ENCODE peak calls at places on chromosomes 5 and 9, in nine cellular contexts. Q is stomach, S is esophagus muscularis mucosa, W is aorta, I is endothelial cell of umbilical vein, U is adrenal gland, X is PC-3, F is PC-9, J is lower lobe of right lung. O is an unnamed sample.

GRCh38 chr5:117077142-117077541 is 502.5 kb upstream of the SEMA6A start:
- DNase-seq in S (no peak), I (no peak), F (no peak), U (no peak), Q (no peak), W (no peak), X (peak; percentile 1), J (no peak), O (no peak)

GRCh38 chr5:137195483-137195882 is 303.6 kb downstream of the SPOCK1 start:
- DNase-seq in J (no peak), I (no peak), F (peak; percentile 33), U (no peak), Q (no peak), W (no peak), S (no peak), X (peak; percentile 80), O (peak; percentile 53)

GRCh38 chr5:42268630-42269029 is 154.6 kb upstream of the GHR start:
- DNase-seq in I (no peak), Q (no peak), S (no peak), W (no peak), X (peak; percentile 49), F (no peak), J (no peak), U (no peak), O (no peak)

GRCh38 chr5:36363101-36363500 is 61.4 kb upstream of the RANBP3L start:
- DNase-seq in I (no peak), X (peak; percentile 63), J (no peak), U (no peak), Q (no peak), S (no peak), W (no peak), F (no peak), O (peak; percentile 21)

GRCh38 chr9:128169925-128170324 is 9.9 kb downstream of the BBLN start:
- DNase-seq in S (no peak), J (no peak), F (no peak), I (no peak), W (no peak), X (no peak), U (no peak), Q (no peak), O (no peak)

GRCh38 chr5:145825751-145826180 is 9.4 kb downstream of the PRELID2 start:
- DNase-seq in Q (no peak), S (peak; percentile 53), X (peak; percentile 66), U (no peak), F (no peak), W (no peak), I (peak; percentile 56), J (no peak), O (no peak)

GRCh38 chr5:66527478-66527877 is 68.7 kb upstream of the MAST4 start:
- DNase-seq in J (no peak), Q (no peak), X (no peak), S (no peak), F (no peak), U (no peak), W (no peak), I (no peak), O (peak; percentile 62)

GRCh38 chr5:181100121-181101015 is 30.6 kb downstream of the OR2V1 start:
- DNase-seq in S (peak; percentile 74), W (no peak), J (no peak), F (no peak), X (no peak), U (no peak), I (peak; percentile 5), Q (no peak), O (peak; percentile 23)

GRCh38 chr5:38802125-38802524 is 43.7 kb upstream of the OSMR start:
- DNase-seq in F (no peak), X (no peak), U (no peak), J (no peak), I (no peak), Q (no peak), S (no peak), W (no peak), O (no peak)

GRCh38 chr5:109992264-109992915 is 302.7 kb downstream of the MAN2A1 start:
- DNase-seq in F (no peak), I (no peak), X (peak; percentile 17), Q (no peak), W (no peak), S (no peak), U (no peak), J (no peak), O (no peak)

GRCh38 chr5:172587061-172587405 is 54.0 kb upstream of the NEURL1B start:
- DNase-seq in F (no peak), U (no peak), Q (no peak), W (no peak), X (no peak), S (no peak), J (no peak), I (no peak), O (no peak)
- H3K4me3 ChIP-seq in F (no peak overlapping the region), U (no peak overlapping the region), Q (no peak overlapping the region), W (no peak overlapping the region), X (no peak overlapping the region), S (no peak overlapping the region), J (no peak overlapping the region), I (no peak overlapping the region), O (no peak overlapping the region)

GRCh38 chr5:9121597-9121996 is 424.3 kb downstream of the SEMA5A start:
- DNase-seq in I (no peak), X (no peak), J (no peak), U (no peak), W (no peak), Q (no peak), S (no peak), F (no peak), O (no peak)
- H3K9me3 ChIP-seq in I (no peaks in the 10 kb centered on the region), X (no peaks in the 10 kb centered on the region), J (no peaks in the 10 kb centered on the region), U (no peaks in the 10 kb centered on the region), W (no peaks in the 10 kb centered on the region), Q (no peaks in the 10 kb centered on the region), S (no peaks in the 10 kb centered on the region), F (no peaks in the 10 kb centered on the region), O (no peaks in the 10 kb centered on the region)

DNA sequence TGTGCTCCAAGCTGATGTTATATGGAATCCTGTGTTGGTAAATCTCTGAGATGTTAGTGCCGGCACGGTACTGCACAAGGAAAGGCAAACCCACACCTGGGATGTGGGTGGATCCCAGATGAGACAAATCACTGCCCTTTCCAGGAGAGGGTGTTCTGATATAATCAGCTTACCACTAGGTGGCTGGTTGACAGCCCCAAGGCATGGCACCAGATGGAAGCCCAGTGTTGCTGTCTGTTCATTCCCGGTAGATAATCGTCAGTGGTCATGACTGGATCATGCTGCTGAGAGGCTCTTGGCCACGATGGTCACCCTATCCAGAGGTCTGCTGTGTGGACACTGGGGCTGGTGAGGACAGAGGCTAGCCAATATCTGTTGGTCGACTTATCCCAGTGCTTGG is 184.0 kb downstream of the CACNA1B start:
- DNase-seq in S (no peak), I (no peak), J (no peak), F (no peak), Q (no peak), U (no peak), X (no peak), W (no peak), O (no peak)
- H3K36me3 ChIP-seq in S (no peaks in the 10 kb centered on the region), I (no peaks in the 10 kb centered on the region), J (no peaks in the 10 kb centered on the region), F (no peaks in the 10 kb centered on the region), Q (no peaks in the 10 kb centered on the region), U (no peaks in the 10 kb centered on the region), X (no peaks in the 10 kb centered on the region), W (no peaks in the 10 kb centered on the region), O (no peaks in the 10 kb centered on the region)

DNA sequence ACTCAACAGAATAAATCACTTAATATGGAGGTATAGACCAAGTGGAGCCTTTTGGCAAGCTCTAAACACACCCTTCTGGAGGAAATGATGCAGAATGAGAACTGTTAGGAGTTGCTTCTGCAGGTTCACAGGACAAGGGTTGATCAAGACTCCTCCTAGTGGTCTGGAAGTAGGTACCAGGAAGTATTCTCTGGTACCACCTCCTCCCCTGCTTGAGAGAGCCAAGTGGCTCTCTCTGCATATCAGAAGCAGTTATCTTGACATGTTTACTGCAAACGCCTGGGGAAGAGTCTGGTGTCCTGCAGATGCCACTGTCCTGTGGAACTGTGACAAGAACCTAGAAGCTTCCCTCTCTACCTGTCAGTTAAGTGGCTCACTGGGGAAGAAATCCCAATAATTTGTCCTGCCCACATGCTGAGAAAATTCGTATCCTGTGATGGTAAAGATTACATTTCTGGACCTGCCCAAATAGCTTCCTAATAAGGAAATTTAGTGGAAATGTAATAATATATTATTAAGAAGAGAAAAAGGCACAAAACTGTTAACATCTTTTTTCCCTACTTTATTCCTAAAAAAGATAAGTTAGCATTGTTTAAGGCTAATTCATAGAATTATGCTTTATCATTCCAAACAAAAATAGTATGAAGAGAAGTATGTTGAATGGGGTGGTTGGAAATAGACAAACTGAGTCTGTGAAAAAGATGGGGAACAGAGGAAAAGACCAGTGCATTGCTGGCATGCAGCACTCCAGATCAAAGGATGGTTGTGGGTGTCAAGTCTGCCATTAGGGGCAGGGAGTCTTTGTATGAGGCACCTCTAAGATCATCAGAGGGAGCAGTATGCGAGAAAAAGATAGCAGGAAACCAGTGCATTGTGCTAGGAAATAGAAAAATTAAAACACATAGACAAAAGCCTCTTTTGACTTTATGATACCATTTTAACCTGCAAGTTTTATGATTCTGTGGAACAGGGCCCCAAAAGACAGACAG is 118.8 kb downstream of the CDC42SE2 start:
- DNase-seq in X (peak; percentile 61), J (no peak), S (no peak), I (peak; percentile 47), Q (no peak), F (peak; percentile 19), U (no peak), W (no peak), O (peak; percentile 18)
- H3K4me3 ChIP-seq in X (no peak overlapping the region), J (no peak overlapping the region), S (no peak overlapping the region), I (no peak overlapping the region), Q (no peak overlapping the region), F (no peak overlapping the region), U (no peak overlapping the region), W (no peak overlapping the region), O (no peak overlapping the region)

GRCh38 chr9:130922815-130923610 is 16.0 kb downstream of the FIBCD1 start:
- DNase-seq in Q (no peak), W (no peak), S (no peak), I (no peak), F (no peak), X (no peak), U (no peak), J (no peak), O (no peak)
- H3K9me3 ChIP-seq in Q (no peaks in the 10 kb centered on the region), W (no peaks in the 10 kb centered on the region), S (no peaks in the 10 kb centered on the region), I (no peaks in the 10 kb centered on the region), F (no peaks in the 10 kb centered on the region), X (no peaks in the 10 kb centered on the region), U (no peaks in the 10 kb centered on the region), J (no peaks in the 10 kb centered on the region), O (no peaks in the 10 kb centered on the region)